ENCODE peak calls at places on chromosomes 7 and 10, in five cellular contexts. W is AG04450, U is AG09309, C is A549, Q is adipocyte. A is an unnamed sample.

GRCh38 chr7:8058852-8059251 is 90.3 kb downstream of the GLCCI1 start:
- DNase-seq in W (no peak), U (no peak), C (no peak), Q (no peak), A (no peak)

GRCh38 chr7:148962823-148963582 is 65.3 kb downstream of the PDIA4 start:
- DNase-seq in W (peak), Q (peak), C (peak), U (no peak), A (peak)

GRCh38 chr10:35780970-35781642 is 139.0 kb upstream of the FZD8 start:
- DNase-seq in U (no peak), C (no peak), Q (no peak), W (no peak), A (no peak)

GRCh38 chr7:87148332-87148955 is 3.8 kb upstream of the DMTF1 start:
- DNase-seq in C (peak), Q (peak), W (no peak), U (no peak), A (peak)

GRCh38 chr10:72250666-72251065 is 23.1 kb upstream of the DDIT4 start:
- DNase-seq in W (no peak), Q (peak), C (peak), U (no peak), A (no peak)

GRCh38 chr10:133523631-133524203 is 3.4 kb upstream of the CYP2E1 start:
- DNase-seq in W (no peak), Q (no peak), U (no peak), C (no peak), A (no peak)

GRCh38 chr7:20229652-20230500 is 12.7 kb upstream of the MACC1 start:
- DNase-seq in U (peak), C (peak), Q (peak), W (peak), A (no peak)

GRCh38 chr7:155665957-155666287 is 21.5 kb downstream of the RBM33 start:
- DNase-seq in C (peak), Q (peak), U (peak), W (peak), A (peak)

GRCh38 chr10:74156919-74157289 is 5.9 kb downstream of the ADK start:
- DNase-seq in W (no peak), C (no peak), Q (no peak), U (no peak), A (no peak)

GRCh38 chr10:81177651-81178244 is 640.0 kb downstream of the SH2D4B start:
- DNase-seq in Q (no peak), C (peak), W (no peak), U (no peak), A (no peak)

GRCh38 chr7:34123316-34123715 is 218.0 kb downstream of the BMPER start:
- DNase-seq in W (no peak), U (no peak), C (no peak), Q (no peak), A (no peak)

GRCh38 chr7:151876899-151877777 is at the start of gene PRKAG2:
- DNase-seq in C (peak), U (no peak), W (no peak), Q (peak), A (no peak)

GRCh38 chr7:151876112-151876898 is 610 bp downstream of the PRKAG2 start:
- DNase-seq in C (peak), U (no peak), W (no peak), Q (peak), A (no peak)

GRCh38 chr7:151873402-151873965 is 3.4 kb downstream of the PRKAG2 start:
- DNase-seq in C (no peak), Q (no peak), U (no peak), W (no peak), A (no peak)

GRCh38 chr7:151877911-151878835 is 1.3 kb upstream of the PRKAG2 start:
- DNase-seq in C (no peak), W (no peak), Q (no peak), U (no peak), A (no peak)

GRCh38 chr7:151875862-151876111 is 1.1 kb downstream of the PRKAG2 start:
- DNase-seq in W (no peak), Q (peak), C (peak), U (no peak), A (no peak)
- H3K4me3 ChIP-seq in W (peak), Q (peak), C (peak), U (peak), A (peak)

DNA sequence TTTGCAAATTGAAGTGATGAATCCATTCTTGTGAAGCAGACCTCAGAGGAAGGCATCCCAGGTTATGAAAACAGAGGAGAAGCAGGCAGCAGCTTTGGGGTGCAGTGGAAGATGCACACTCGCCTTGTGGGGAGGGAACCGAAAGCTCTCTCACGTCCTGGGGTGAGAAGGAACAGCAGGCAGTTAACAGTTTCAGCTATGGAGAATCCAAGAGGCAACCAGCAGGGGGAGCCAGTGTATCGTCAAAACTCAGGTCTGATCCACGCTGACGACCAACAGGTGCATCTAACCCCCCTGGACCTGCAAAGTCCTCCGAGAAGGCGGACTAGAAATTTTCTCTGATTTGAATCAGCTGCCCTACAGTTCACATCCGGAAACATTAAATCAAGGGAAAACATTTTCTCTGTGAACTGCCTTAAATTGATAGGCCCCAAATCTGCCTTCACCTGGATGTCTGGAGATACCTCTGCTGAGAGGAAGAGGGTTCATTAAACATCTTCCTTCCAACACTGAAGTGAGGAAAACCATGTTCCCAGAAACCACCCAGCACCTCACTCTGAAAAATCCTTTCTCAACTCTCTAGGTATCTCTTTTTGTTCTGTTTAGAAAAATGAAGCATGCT is 139.0 kb upstream of the PFKP start:
- DNase-seq in U (no peak), C (peak), W (peak), Q (peak), A (peak)
- H3K4me3 ChIP-seq in U (no peak), C (no peak), W (peak), Q (no peak), A (no peak)

GRCh38 chr7:4703532-4703931 is 21.4 kb downstream of the FOXK1 start:
- DNase-seq in W (no peak), U (no peak), C (no peak), Q (no peak), A (no peak)

GRCh38 chr7:4709187-4709586 is 27.1 kb downstream of the FOXK1 start:
- DNase-seq in Q (no peak), W (no peak), C (no peak), U (no peak), A (no peak)

GRCh38 chr7:4707980-4708411 is 25.9 kb downstream of the FOXK1 start:
- DNase-seq in C (no peak), Q (no peak), U (no peak), W (no peak), A (no peak)

GRCh38 chr7:4707134-4707651 is 25.1 kb downstream of the FOXK1 start:
- DNase-seq in Q (no peak), U (no peak), C (no peak), W (no peak), A (no peak)

GRCh38 chr7:4706384-4707032 is 24.4 kb downstream of the FOXK1 start:
- DNase-seq in Q (no peak), W (no peak), C (no peak), U (no peak), A (no peak)
- H3K4me3 ChIP-seq in Q (no peak), W (no peak), C (no peak), U (no peak), A (no peak)

GRCh38 chr10:86969421-86970041 is 1.2 kb downstream of the ADIRF start:
- DNase-seq in Q (peak), C (no peak), U (no peak), W (no peak), A (no peak)
- H3K4me3 ChIP-seq in Q (peak), C (no peak), U (peak), W (peak), A (peak)

GRCh38 chr10:59175538-59176240 is 754 bp upstream of the PHYHIPL start:
- DNase-seq in W (no peak), C (peak), Q (no peak), U (no peak), A (no peak)
- H3K4me3 ChIP-seq in W (no peak), C (peak), Q (peak), U (no peak), A (peak)

GRCh38 chr7:26630941-26631580 is 233.3 kb downstream of the SKAP2 start:
- DNase-seq in W (no peak), Q (no peak), C (no peak), U (no peak), A (no peak)

GRCh38 chr7:26629696-26630095 is 234.7 kb downstream of the SKAP2 start:
- DNase-seq in C (no peak), U (no peak), W (no peak), Q (no peak), A (no peak)

GRCh38 chr7:26627871-26628270 is 236.5 kb downstream of the SKAP2 start:
- DNase-seq in W (no peak), Q (no peak), C (no peak), U (no peak), A (no peak)

GRCh38 chr7:26631601-26632000 is 232.8 kb downstream of the SKAP2 start:
- DNase-seq in Q (no peak), U (no peak), C (no peak), W (no peak), A (no peak)

GRCh38 chr7:26630361-26630760 is 234.0 kb downstream of the SKAP2 start:
- DNase-seq in U (no peak), C (no peak), Q (no peak), W (no peak), A (no peak)
- H3K4me3 ChIP-seq in U (no peak), C (no peak), Q (no peak), W (no peak), A (no peak)